ENCODE peak calls at places on chromosome X, in five cellular contexts. B, W, T, A and G are unnamed samples.

GRCh38 chrX:47191331-47191730 is 2.3 kb upstream of the UBA1 start:
- DNase-seq in B (no peak), W (no peak), T (peak), A (no peak), G (no peak)

GRCh38 chrX:144586756-144587155 is 660.5 kb upstream of the SPANXN1 start:
- DNase-seq in B (no peak), W (no peak), T (peak), A (no peak), G (no peak)

GRCh38 chrX:29478336-29479069 is 736.9 kb upstream of the MAGEB2 start:
- DNase-seq in B (peak), W (peak), T (peak), A (peak), G (peak)

GRCh38 chrX:32448320-32448719 is 763.0 kb downstream of the DMD start:
- DNase-seq in B (no peak), W (no peak), T (peak), A (no peak), G (no peak)

GRCh38 chrX:138756234-138756633 is 44.7 kb upstream of the FGF13 start:
- DNase-seq in B (no peak), W (peak), T (peak), A (peak), G (peak)

GRCh38 chrX:37594755-37595382 is 23.4 kb downstream of the LANCL3 start:
- DNase-seq in B (no peak), W (no peak), T (no peak), A (no peak), G (no peak)

GRCh38 chrX:3244955-3245354 is 101.5 kb downstream of the MXRA5 start:
- DNase-seq in B (no peak), W (no peak), T (no peak), A (no peak), G (no peak)

GRCh38 chrX:152932598-152933175 is 34.8 kb downstream of the ZNF185 start:
- DNase-seq in B (no peak), W (no peak), T (no peak), A (no peak), G (no peak)

GRCh38 chrX:20029728-20030127 is 38.9 kb upstream of the BCLAF3 start:
- DNase-seq in B (no peak), W (no peak), T (no peak), A (no peak), G (no peak)

GRCh38 chrX:12446342-12447075 is 308.2 kb downstream of the FRMPD4 start:
- DNase-seq in B (peak), W (no peak), T (peak), A (no peak), G (no peak)

GRCh38 chrX:17441965-17442364 is 67.0 kb downstream of the NHS start:
- DNase-seq in B (peak), W (no peak), T (peak), A (no peak), G (no peak)

GRCh38 chrX:41412261-41413167 is 34.6 kb upstream of the NYX start:
- DNase-seq in B (no peak), W (no peak), T (peak), A (no peak), G (no peak)

GRCh38 chrX:111869639-111870034 is 6.3 kb upstream of the TRPC5OS start:
- DNase-seq in B (peak), W (peak), T (peak), A (peak), G (peak)

GRCh38 chrX:53073115-53073581 is 9.0 kb upstream of the TSPYL2 start:
- DNase-seq in B (no peak), W (no peak), T (no peak), A (no peak), G (no peak)

GRCh38 chrX:154056739-154057367 is 37.2 kb upstream of the IRAK1 start:
- DNase-seq in B (peak), W (no peak), T (peak), A (no peak), G (no peak)

GRCh38 chrX:38018734-38019410 is 12.5 kb downstream of the SYTL5 start:
- DNase-seq in B (no peak), W (no peak), T (no peak), A (no peak), G (no peak)

GRCh38 chrX:134525086-134525792 is 65.3 kb downstream of the HPRT1 start:
- DNase-seq in B (peak), W (no peak), T (peak), A (no peak), G (no peak)

GRCh38 chrX:31181377-31182038 is 109.7 kb upstream of the FTHL17 start:
- DNase-seq in B (no peak), W (no peak), T (peak), A (no peak), G (no peak)

GRCh38 chrX:13868481-13869040 is 51.7 kb upstream of the GPM6B start:
- DNase-seq in B (peak), W (no peak), T (peak), A (no peak), G (no peak)

GRCh38 chrX:111353810-111354209 is 58.2 kb downstream of the DCX start:
- DNase-seq in B (no peak), W (no peak), T (peak), A (no peak), G (no peak)

GRCh38 chrX:23885803-23886202 is 21.9 kb downstream of the APOO start:
- DNase-seq in B (no peak), W (no peak), T (no peak), A (no peak), G (no peak)

GRCh38 chrX:11886745-11887144 is 128.7 kb downstream of the MSL3 start:
- DNase-seq in B (peak), W (no peak), T (no peak), A (no peak), G (no peak)

GRCh38 chrX:133781174-133781573 is 204.2 kb downstream of the GPC3 start:
- DNase-seq in B (no peak), W (no peak), T (peak), A (no peak), G (no peak)

GRCh38 chrX:85159644-85160043 is 83.9 kb downstream of the SATL1 start:
- DNase-seq in B (no peak), W (no peak), T (no peak), A (no peak), G (no peak)

GRCh38 chrX:1720826-1721225 is 106.0 kb downstream of the ASMT start:
- DNase-seq in B (no peak), W (no peak), T (no peak), A (no peak), G (no peak)

GRCh38 chrX:20300822-20301221 is 34.1 kb upstream of the RPS6KA3 start:
- DNase-seq in B (no peak), W (no peak), T (no peak), A (no peak), G (no peak)

GRCh38 chrX:115988825-115989224 is 181.7 kb upstream of the AGTR2 start:
- DNase-seq in B (no peak), W (no peak), T (no peak), A (no peak), G (no peak)

GRCh38 chrX:25198891-25199290 is 183.1 kb upstream of the ARX start:
- DNase-seq in B (no peak), W (no peak), T (no peak), A (no peak), G (no peak)

GRCh38 chrX:107482046-107482445 is 32.6 kb downstream of the FRMPD3 start:
- DNase-seq in B (no peak), W (no peak), T (no peak), A (no peak), G (no peak)

GRCh38 chrX:103674531-103675454 is 11.7 kb downstream of the MORF4L2 start:
- DNase-seq in B (peak), W (no peak), T (no peak), A (no peak), G (no peak)

GRCh38 chrX:17007134-17007768 is 60.8 kb downstream of the REPS2 start:
- DNase-seq in B (no peak), W (no peak), T (peak), A (no peak), G (peak)

GRCh38 chrX:21974011-21974385 is 33.5 kb downstream of the SMS start:
- DNase-seq in B (no peak), W (no peak), T (no peak), A (no peak), G (no peak)

GRCh38 chrX:55132416-55132815 is 43.6 kb downstream of the PAGE2 start:
- DNase-seq in B (no peak), W (no peak), T (no peak), A (no peak), G (no peak)

GRCh38 chrX:124414281-124414680 is 67.9 kb downstream of the SH2D1A start:
- DNase-seq in B (no peak), W (no peak), T (no peak), A (no peak), G (no peak)

GRCh38 chrX:40157228-40158035 is 59.7 kb upstream of the BCOR start:
- DNase-seq in B (no peak), W (no peak), T (peak), A (no peak), G (peak)
- H3K14ac ChIP-seq in B (no peak), W (no peak), T (peak), A (no peak), G (no peak)

GRCh38 chrX:69136546-69137331 is 28.5 kb downstream of the PJA1 start:
- DNase-seq in B (no peak), W (peak), T (peak), A (no peak), G (peak)
- H3K14ac ChIP-seq in B (peak), W (no peak), T (peak), A (no peak), G (peak)

GRCh38 chrX:74537011-74537390 is 77.4 kb downstream of the RLIM start:
- DNase-seq in B (peak), W (no peak), T (no peak), A (no peak), G (peak)
- H3K14ac ChIP-seq in B (peak), W (no peak), T (no peak), A (no peak), G (no peak)

GRCh38 chrX:136251042-136251991 is at the start of gene MAP7D3:
- DNase-seq in B (peak), W (peak), T (peak), A (peak), G (peak)
- H3K14ac ChIP-seq in B (peak), W (no peak), T (no peak), A (no peak), G (peak)

GRCh38 chrX:120250522-120251271 is at the start of gene ZBTB33:
- DNase-seq in B (peak), W (peak), T (peak), A (peak), G (peak)

GRCh38 chrX:120253784-120254183 is 3.2 kb downstream of the ZBTB33 start:
- DNase-seq in B (no peak), W (no peak), T (no peak), A (no peak), G (no peak)

GRCh38 chrX:120251471-120252011 is 929 bp downstream of the ZBTB33 start:
- DNase-seq in B (peak), W (no peak), T (peak), A (no peak), G (no peak)
- H3K14ac ChIP-seq in B (peak), W (no peak), T (peak), A (no peak), G (peak)

GRCh38 chrX:151708821-151709220 is 7.0 kb upstream of the FATE1 start:
- DNase-seq in B (no peak), W (no peak), T (no peak), A (no peak), G (no peak)
- H3K14ac ChIP-seq in B (no peak), W (no peak), T (no peak), A (no peak), G (no peak)

DNA sequence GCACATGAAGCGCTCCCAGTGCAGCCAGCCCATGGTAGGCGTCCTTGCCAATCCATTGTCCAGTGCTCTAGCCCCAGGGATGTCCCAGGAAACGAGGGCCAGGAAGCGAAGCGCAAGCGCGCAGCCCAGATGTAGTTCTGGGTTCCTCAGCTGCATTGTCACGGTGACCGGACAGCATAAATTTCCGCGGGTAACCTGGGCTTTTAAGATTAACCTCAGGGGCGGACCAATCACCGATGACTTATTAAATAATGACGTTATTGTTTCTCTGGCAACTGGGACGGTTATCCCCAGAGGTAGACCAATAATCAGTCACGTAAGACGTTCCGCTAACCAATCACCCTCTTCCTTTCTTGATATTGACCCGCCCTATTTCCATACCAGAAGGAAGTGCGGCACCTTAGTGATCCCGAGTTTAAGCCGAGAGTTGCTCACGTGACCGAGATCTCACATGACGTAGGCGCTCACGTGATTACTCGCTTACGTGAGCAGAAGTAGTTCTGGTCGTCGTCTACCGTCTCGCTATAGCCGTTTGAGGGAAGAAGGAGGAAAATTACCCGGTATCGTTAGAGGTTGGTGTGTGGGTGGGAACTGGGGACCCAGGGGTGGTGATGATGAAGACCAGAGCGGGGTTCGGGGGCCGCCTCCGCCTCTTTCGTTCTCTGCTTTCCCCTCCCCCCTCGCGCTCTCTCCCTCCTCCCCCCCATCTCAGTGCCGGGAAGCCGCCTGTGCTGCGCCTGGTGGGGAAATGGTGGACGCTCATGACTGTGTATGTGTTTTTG is at the start of the genes GLA and HNRNPH2:
- DNase-seq in B (peak), W (peak), T (peak), A (peak), G (peak)
- H3K14ac ChIP-seq in B (peak), W (no peak), T (no peak), A (no peak), G (peak)

GRCh38 chrX:48695925-48696300 is 621 bp upstream of the SUV39H1 start:
- DNase-seq in B (no peak), W (no peak), T (no peak), A (no peak), G (no peak)

GRCh38 chrX:48695524-48695875 is 1.0 kb upstream of the SUV39H1 start:
- DNase-seq in B (peak), W (no peak), T (peak), A (no peak), G (no peak)

GRCh38 chrX:48698306-48698705 is 1.8 kb downstream of the SUV39H1 start:
- DNase-seq in B (no peak), W (no peak), T (no peak), A (no peak), G (no peak)

GRCh38 chrX:48696301-48697181 is at the start of gene SUV39H1:
- DNase-seq in B (peak), W (peak), T (peak), A (no peak), G (peak)

DNA sequence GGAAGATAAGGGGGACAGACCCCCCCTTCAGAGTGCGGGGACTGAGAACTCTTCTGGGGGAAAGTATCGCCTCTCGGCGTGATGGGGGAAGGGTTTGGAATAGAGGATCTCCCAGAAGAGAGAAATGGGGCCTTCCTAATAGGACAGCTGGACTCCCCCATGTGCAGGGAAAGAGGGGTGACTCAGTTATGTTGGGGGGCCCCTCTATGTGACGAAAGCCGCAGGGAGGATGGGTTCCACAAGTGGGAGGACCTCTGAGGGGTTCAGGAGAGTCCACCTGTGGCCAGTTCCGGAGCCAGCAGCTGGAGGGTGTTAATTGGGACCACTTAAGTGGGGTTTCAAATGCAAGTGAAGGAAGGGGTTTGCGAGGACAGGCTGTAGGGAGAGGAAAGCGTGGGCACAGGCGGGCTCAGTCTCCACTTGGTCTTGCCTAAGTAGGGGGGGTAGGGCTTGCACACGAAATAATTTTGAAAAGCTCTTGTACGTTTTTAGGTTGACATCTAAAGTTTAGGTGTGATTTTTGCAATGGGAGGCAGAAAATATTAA is 721 bp downstream of the SUV39H1 start:
- DNase-seq in B (no peak), W (no peak), T (peak), A (no peak), G (no peak)
- H3K14ac ChIP-seq in B (peak), W (no peak), T (no peak), A (no peak), G (peak)

DNA sequence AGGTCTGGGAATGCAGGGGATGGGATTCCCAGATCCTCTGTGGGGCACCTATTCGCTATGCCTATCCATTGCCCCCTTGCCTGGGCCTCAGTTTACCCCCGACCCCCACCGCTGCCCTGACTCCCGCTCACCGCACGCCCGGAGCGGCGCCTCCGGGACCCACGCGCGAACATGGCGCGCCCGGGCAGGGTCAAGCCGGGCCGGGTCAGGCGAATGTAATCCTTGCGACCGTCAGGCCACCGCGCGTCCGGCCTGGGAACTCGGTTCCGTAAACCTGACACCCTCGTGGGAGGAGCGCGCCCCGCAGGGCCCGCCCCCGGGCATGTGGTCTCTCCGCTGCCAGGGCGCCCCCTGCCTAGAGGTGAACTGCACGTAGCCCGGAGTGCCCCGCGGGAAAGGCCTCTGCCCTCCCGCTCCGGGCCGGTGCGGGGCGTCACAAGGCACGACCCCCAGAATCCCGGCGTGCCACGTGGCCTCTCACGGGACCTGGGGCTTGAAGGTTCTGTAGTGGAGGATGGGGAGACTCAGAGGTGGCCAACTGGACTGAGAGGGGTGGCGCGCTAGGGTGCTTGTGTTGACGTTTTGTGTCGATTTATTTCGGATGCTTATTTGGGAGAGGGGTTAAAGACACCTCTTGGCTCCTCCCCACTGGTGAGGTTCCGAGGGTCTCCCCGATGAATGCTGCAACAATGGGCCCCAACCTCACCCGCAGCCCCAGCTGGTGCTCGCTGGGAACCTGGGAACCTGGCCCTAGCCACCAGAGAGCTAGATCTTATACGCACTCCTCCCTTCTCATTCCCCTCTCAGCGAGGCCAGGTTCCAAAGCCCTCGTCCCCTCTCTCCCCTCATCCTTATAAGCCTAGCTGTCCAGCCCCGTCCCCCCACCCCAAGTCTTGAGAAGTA is at the start of gene PRICKLE3:
- DNase-seq in B (peak), W (no peak), T (peak), A (no peak), G (peak)
- H3K14ac ChIP-seq in B (no peak), W (no peak), T (peak), A (no peak), G (no peak)

GRCh38 chrX:119605739-119606507 is at the start of gene NKRF:
- DNase-seq in B (peak), W (peak), T (peak), A (peak), G (peak)
- H3K14ac ChIP-seq in B (peak), W (peak), T (peak), A (no peak), G (peak)